ENCODE peak calls at places on chromosomes 16 and 17, in seven cellular contexts. N is activated T-cell treated with anti-CD3 and anti-CD28 coated beads for 1 hour; I is left colon; Y is GM23248; L is SIG-M5; E is Peyer's patch; P is T-helper 2 cell treated with Interferon-gamma antibody and Interleukin-4, amounts not matched to agents 5 μg/mL and 100 μg/mL, for 36 hours. X is an unnamed sample.

GRCh38 chr17:78694805-78695531 is 87.1 kb downstream of the CYTH1 start:
- DNase-seq in N (no peak), I (no peak), Y (no peak), L (no peak), E (no peak), P (no peak), X (no peak)

GRCh38 chr17:67520916-67521772 is 144.1 kb downstream of the PITPNC1 start:
- DNase-seq in N (no peak), I (no peak), Y (peak), L (no peak), E (no peak), P (no peak), X (no peak)

GRCh38 chr17:39676198-39676819 is 8.1 kb downstream of the PNMT start:
- DNase-seq in N (no peak), I (peak), Y (peak), L (no peak), E (peak), P (peak), X (peak)

GRCh38 chr17:57121308-57122042 is 36.4 kb downstream of the AKAP1 start:
- DNase-seq in N (no peak), I (peak), Y (peak), L (no peak), E (no peak), P (no peak), X (no peak)

GRCh38 chr17:17806611-17807010 is 30.2 kb downstream of the SREBF1 start:
- DNase-seq in N (no peak), I (no peak), Y (no peak), L (no peak), E (no peak), P (no peak), X (no peak)

GRCh38 chr17:48756816-48757215 is 28.3 kb upstream of the HOXB13 start:
- DNase-seq in N (no peak), I (peak), Y (no peak), L (no peak), E (no peak), P (no peak), X (no peak)

GRCh38 chr17:3698139-3698538 is 2.2 kb upstream of the P2RX5 start:
- DNase-seq in N (no peak), I (no peak), Y (no peak), L (no peak), E (no peak), P (no peak), X (no peak)

GRCh38 chr16:78235168-78235800 is 135.8 kb downstream of the WWOX start:
- DNase-seq in N (peak), I (peak), Y (peak), L (peak), E (peak), P (peak), X (peak)

GRCh38 chr17:8904686-8905085 is 37.2 kb upstream of the PIK3R6 start:
- DNase-seq in N (no peak), I (no peak), Y (no peak), L (no peak), E (peak), P (no peak), X (no peak)

GRCh38 chr17:8109669-8110455 is 8.5 kb downstream of the ALOXE3 start:
- DNase-seq in N (peak), I (peak), Y (peak), L (no peak), E (peak), P (peak), X (peak)

GRCh38 chr16:84874004-84874435 is 54.2 kb downstream of the CRISPLD2 start:
- DNase-seq in N (no peak), I (no peak), Y (no peak), L (no peak), E (no peak), P (no peak), X (no peak)

GRCh38 chr17:63547083-63547523 is 3.2 kb upstream of the DCAF7 start:
- DNase-seq in N (no peak), I (no peak), Y (no peak), L (no peak), E (no peak), P (no peak), X (no peak)